ENCODE peak calls at places on chromosomes 12 and 14, in nine cellular contexts. I is A549; E is aorta; Y is SJSA1; R is neural progenitor cell; X is CD8-positive, alpha-beta T cell; J is OCI-LY7; W is astrocyte; A is testis. B is an unnamed sample. For H3K9me3 and H3K4me1, the result is how much of the 10 kb centered on the place peaks cover.

GRCh38 chr12:68565391-68565903 is 45.3 kb upstream of the RAP1B start:
- DNase-seq in I (no peak), E (no peak), Y (no peak), R (no peak), X (no peak), J (no peak), W (peak), A (no peak), B (no peak)

GRCh38 chr12:46919666-46920065 is 93.9 kb upstream of the SLC38A4 start:
- DNase-seq in I (no peak), E (no peak), Y (peak), R (no peak), X (no peak), J (no peak), W (peak), A (no peak), B (no peak)

GRCh38 chr12:102107970-102108369 is 11.9 kb downstream of the NUP37 start:
- DNase-seq in I (no peak), E (no peak), Y (no peak), R (no peak), X (no peak), J (no peak), W (no peak), A (no peak), B (no peak)

GRCh38 chr12:120282229-120282628 is 9.5 kb downstream of the RNU4-2 start:
- DNase-seq in I (no peak), E (no peak), Y (no peak), R (no peak), X (no peak), J (no peak), W (no peak), A (no peak), B (no peak)

GRCh38 chr12:33596061-33596460 is 156.4 kb upstream of the SYT10 start:
- DNase-seq in I (no peak), E (no peak), Y (no peak), R (no peak), X (no peak), J (no peak), W (peak), A (no peak), B (no peak)

GRCh38 chr12:19971396-19971802 is 396.9 kb upstream of the PDE3A start:
- DNase-seq in I (peak), E (no peak), Y (no peak), R (peak), X (no peak), J (no peak), W (peak), A (no peak), B (no peak)

GRCh38 chr12:120010661-120011230 is 21.7 kb downstream of the BICDL1 start:
- DNase-seq in I (no peak), E (no peak), Y (no peak), R (no peak), X (peak), J (no peak), W (no peak), A (no peak), B (no peak)

GRCh38 chr12:79927772-79928474 is 7.0 kb downstream of the PPP1R12A start:
- DNase-seq in I (no peak), E (no peak), Y (no peak), R (no peak), X (peak), J (peak), W (peak), A (no peak), B (no peak)

GRCh38 chr12:12645485-12645884 is 33.8 kb downstream of the CREBL2 start:
- DNase-seq in I (no peak), E (no peak), Y (no peak), R (peak), X (peak), J (peak), W (peak), A (no peak), B (no peak)

GRCh38 chr14:86838363-86838762 is 1154.6 kb downstream of the GALC start:
- DNase-seq in I (no peak), E (no peak), Y (no peak), R (no peak), X (no peak), J (no peak), W (no peak), A (no peak), B (no peak)

GRCh38 chr14:67641902-67642749 is 22.4 kb downstream of the ARG2 start:
- DNase-seq in I (no peak), E (no peak), Y (no peak), R (no peak), X (no peak), J (no peak), W (no peak), A (no peak), B (no peak)

GRCh38 chr12:116659771-116660481 is 77.9 kb downstream of the SPRING1 start:
- DNase-seq in I (no peak), E (no peak), Y (no peak), R (no peak), X (no peak), J (no peak), W (peak), A (no peak), B (no peak)

GRCh38 chr14:77035267-77035666 is 6.8 kb upstream of the IRF2BPL start:
- DNase-seq in I (no peak), E (no peak), Y (no peak), R (no peak), X (no peak), J (no peak), W (no peak), A (no peak), B (no peak)

GRCh38 chr14:58072288-58073071 is 79.5 kb downstream of the ARMH4 start:
- DNase-seq in I (peak), E (no peak), Y (peak), R (peak), X (peak), J (peak), W (peak), A (peak), B (peak)

GRCh38 chr12:3225154-3225795 is 148.1 kb downstream of the TSPAN9 start:
- DNase-seq in I (no peak), E (no peak), Y (peak), R (no peak), X (no peak), J (no peak), W (peak), A (no peak), B (no peak)

GRCh38 chr12:53567961-53568360 is 58.2 kb downstream of the ATF7 start:
- DNase-seq in I (no peak), E (no peak), Y (no peak), R (no peak), X (no peak), J (no peak), W (peak), A (no peak), B (no peak)

GRCh38 chr14:100629098-100629497 is 41.9 kb upstream of the BEGAIN start:
- DNase-seq in I (no peak), E (no peak), Y (no peak), R (no peak), X (no peak), J (no peak), W (no peak), A (no peak), B (no peak)

GRCh38 chr12:21546721-21547120 is 20.6 kb downstream of the SPX start:
- DNase-seq in I (no peak), E (no peak), Y (no peak), R (no peak), X (no peak), J (no peak), W (no peak), A (no peak), B (no peak)

GRCh38 chr12:81245918-81246611 is 168.2 kb downstream of the ACSS3 start:
- DNase-seq in I (no peak), E (no peak), Y (no peak), R (peak), X (no peak), J (no peak), W (no peak), A (no peak), B (no peak)

GRCh38 chr14:37263656-37264236 is 66.0 kb downstream of the MIPOL1 start:
- DNase-seq in I (no peak), E (no peak), Y (no peak), R (no peak), X (no peak), J (no peak), W (no peak), A (no peak), B (no peak)

GRCh38 chr12:103751600-103751999 is 89.4 kb downstream of the NT5DC3 start:
- DNase-seq in I (no peak), E (no peak), Y (no peak), R (no peak), X (no peak), J (no peak), W (no peak), A (no peak), B (no peak)

GRCh38 chr14:57244103-57244502 is 24.6 kb downstream of the EXOC5 start:
- DNase-seq in I (no peak), E (no peak), Y (no peak), R (no peak), X (no peak), J (no peak), W (peak), A (no peak), B (no peak)

GRCh38 chr14:70098257-70098809 is 90.4 kb downstream of the SLC8A3 start:
- DNase-seq in I (no peak), E (no peak), Y (no peak), R (no peak), X (no peak), J (no peak), W (no peak), A (no peak), B (no peak)

GRCh38 chr12:105485321-105485910 is 154.9 kb downstream of the C12orf75 start:
- DNase-seq in I (no peak), E (no peak), Y (peak), R (no peak), X (no peak), J (no peak), W (peak), A (peak), B (no peak)

GRCh38 chr14:71482701-71483100 is 449.5 kb upstream of the RGS6 start:
- DNase-seq in I (no peak), E (no peak), Y (no peak), R (no peak), X (no peak), J (no peak), W (peak), A (no peak), B (no peak)

GRCh38 chr14:70821916-70822705 is 12.8 kb upstream of the MAP3K9 start:
- DNase-seq in I (peak), E (peak), Y (no peak), R (peak), X (peak), J (no peak), W (peak), A (peak), B (no peak)

GRCh38 chr12:14885718-14886201 is at the start of gene MGP:
- DNase-seq in I (no peak), E (peak), Y (no peak), R (no peak), X (no peak), J (no peak), W (peak), A (peak), B (no peak)

GRCh38 chr12:65788912-65789311 is 35.4 kb upstream of the HMGA2 start:
- DNase-seq in I (no peak), E (no peak), Y (peak), R (no peak), X (no peak), J (no peak), W (no peak), A (no peak), B (no peak)

GRCh38 chr14:26526132-26526531 is 71.7 kb downstream of the NOVA1 start:
- DNase-seq in I (no peak), E (no peak), Y (no peak), R (no peak), X (no peak), J (no peak), W (peak), A (no peak), B (no peak)
- H3K27ac ChIP-seq in I (no peak), E (no peak), Y (no peak), R (no peak), X (no peak), J (no peak), W (no peak), A (no peak), B (no peak)

GRCh38 chr14:105911006-105911847 is 384.8 kb downstream of the TMEM121 start:
- DNase-seq in I (no peak), E (peak), Y (no peak), R (no peak), X (no peak), J (no peak), W (no peak), A (no peak), B (no peak)
- H3K9me3 ChIP-seq in I (under half), E (under half), Y (under half), R (under half), X (under half), J (under half), W (under half), A (under half), B (under half)

GRCh38 chr14:91321131-91321530 is 76.6 kb upstream of the GPR68 start:
- DNase-seq in I (no peak), E (no peak), Y (no peak), R (no peak), X (no peak), J (no peak), W (no peak), A (no peak), B (no peak)

GRCh38 chr14:91323671-91324605 is 79.4 kb upstream of the GPR68 start:
- DNase-seq in I (peak), E (peak), Y (no peak), R (peak), X (peak), J (peak), W (peak), A (peak), B (peak)

GRCh38 chr14:91322623-91323022 is 78.1 kb upstream of the GPR68 start:
- DNase-seq in I (no peak), E (no peak), Y (no peak), R (no peak), X (no peak), J (no peak), W (no peak), A (no peak), B (no peak)

GRCh38 chr14:91324606-91324950 is 80.1 kb upstream of the GPR68 start:
- DNase-seq in I (no peak), E (no peak), Y (no peak), R (no peak), X (no peak), J (no peak), W (no peak), A (no peak), B (no peak)

DNA sequence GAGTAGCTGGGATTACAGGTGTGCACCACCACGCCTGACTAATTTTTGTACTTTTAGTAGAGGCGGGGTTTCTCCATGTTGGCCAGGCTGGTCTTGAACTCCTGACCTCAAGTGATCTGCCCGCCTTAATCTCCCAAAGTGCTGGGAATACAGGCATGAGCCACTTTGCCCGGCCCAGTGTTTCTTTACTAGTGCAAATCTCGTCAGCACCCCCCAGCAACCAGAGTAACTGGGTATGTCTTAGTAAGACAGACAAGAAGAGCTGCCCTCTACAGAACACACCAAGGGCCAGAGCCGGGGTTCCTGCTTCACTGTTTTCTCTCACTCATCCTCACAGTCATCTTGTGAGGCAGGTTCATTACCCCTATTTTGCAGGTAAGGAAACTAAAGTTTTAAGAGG is 78.5 kb upstream of the GPR68 start:
- DNase-seq in I (no peak), E (no peak), Y (no peak), R (no peak), X (no peak), J (no peak), W (no peak), A (no peak), B (no peak)
- H3K4me1 ChIP-seq in I (under half), E (under half), Y (under half), R (under half), X (half or more), J (half or more), W (under half), A (under half), B (under half)

GRCh38 chr14:94180655-94181271 is 6.6 kb downstream of the PPP4R4 start:
- DNase-seq in I (peak), E (no peak), Y (no peak), R (peak), X (no peak), J (peak), W (peak), A (no peak), B (no peak)
- H3K27ac ChIP-seq in I (no peak), E (no peak), Y (no peak), R (no peak), X (no peak), J (no peak), W (no peak), A (peak), B (no peak)

GRCh38 chr14:25993830-25994229 is 604.0 kb downstream of the NOVA1 start:
- DNase-seq in I (no peak), E (no peak), Y (no peak), R (no peak), X (no peak), J (no peak), W (no peak), A (no peak), B (no peak)
- H3K9me3 ChIP-seq in I (under half), E (under half), Y (under half), R (under half), X (under half), J (under half), W (under half), A (under half), B (under half)

GRCh38 chr14:74942164-74942563 is 13.2 kb downstream of the PGF start:
- DNase-seq in I (no peak), E (no peak), Y (no peak), R (no peak), X (no peak), J (peak), W (no peak), A (no peak), B (no peak)

GRCh38 chr14:74945261-74945851 is 10.0 kb downstream of the PGF start:
- DNase-seq in I (peak), E (peak), Y (no peak), R (peak), X (no peak), J (peak), W (no peak), A (peak), B (peak)

GRCh38 chr14:74940956-74941565 is 14.3 kb downstream of the PGF start:
- DNase-seq in I (no peak), E (peak), Y (no peak), R (no peak), X (no peak), J (no peak), W (no peak), A (no peak), B (no peak)

GRCh38 chr14:74941676-74942097 is 13.7 kb downstream of the PGF start:
- DNase-seq in I (no peak), E (peak), Y (no peak), R (no peak), X (peak), J (peak), W (peak), A (peak), B (no peak)

DNA sequence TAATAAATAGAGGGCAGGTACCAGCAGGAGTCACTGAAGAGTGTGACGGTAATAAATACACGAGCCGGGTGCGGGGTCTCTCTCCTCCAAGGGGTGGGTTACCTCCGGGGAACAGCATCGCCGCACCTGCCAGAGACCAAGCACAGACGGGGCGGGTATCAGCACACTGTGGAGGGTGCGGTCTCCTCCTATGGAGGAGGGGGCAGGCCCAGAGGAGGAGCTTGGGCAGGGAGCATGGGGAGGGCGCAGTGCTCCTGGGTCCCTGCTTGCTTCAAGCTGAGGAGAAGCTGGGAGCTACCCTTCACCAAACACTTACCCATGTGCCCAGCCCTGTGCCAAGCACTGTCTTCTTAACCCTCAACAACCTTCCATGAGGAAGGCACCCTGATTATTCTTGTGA is 12.8 kb downstream of the PGF start:
- DNase-seq in I (no peak), E (no peak), Y (no peak), R (no peak), X (no peak), J (no peak), W (no peak), A (no peak), B (no peak)
- H3K4me1 ChIP-seq in I (under half), E (under half), Y (under half), R (under half), X (under half), J (half or more), W (under half), A (under half), B (under half)

DNA sequence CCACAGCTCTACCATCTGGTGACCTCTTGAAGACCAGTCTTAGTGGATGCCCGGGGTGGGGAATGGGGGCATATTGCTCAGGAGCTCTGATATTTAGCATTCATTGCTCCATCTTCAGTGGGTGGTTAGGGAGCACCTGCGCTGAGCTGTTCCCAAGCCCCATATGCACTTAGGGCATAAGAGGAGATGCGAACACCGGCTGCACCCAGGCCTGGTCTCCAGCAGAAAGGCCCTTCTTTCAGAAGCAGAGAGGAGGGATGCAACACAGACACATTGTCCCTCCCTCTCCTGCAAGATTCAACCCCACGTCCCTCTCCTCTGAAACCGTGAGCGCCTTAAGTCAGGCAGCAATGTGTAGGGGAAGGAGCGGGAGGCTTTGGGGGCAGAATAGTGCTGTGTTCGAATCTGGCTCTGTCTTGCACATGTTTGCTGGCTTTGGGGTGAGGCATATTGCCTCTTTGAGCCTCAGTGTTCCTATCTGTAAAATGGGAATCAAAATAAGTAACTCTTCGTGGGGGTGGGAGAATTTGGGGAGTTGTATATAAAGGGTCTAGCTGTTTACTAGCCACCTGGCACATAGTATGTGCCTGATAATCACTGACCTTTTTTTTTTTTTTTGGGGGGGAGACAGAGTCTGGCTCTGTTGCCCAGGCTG is 87.7 kb downstream of the FOXN4 start:
- DNase-seq in I (no peak), E (no peak), Y (no peak), R (no peak), X (no peak), J (no peak), W (no peak), A (no peak), B (no peak)
- H3K27ac ChIP-seq in I (no peak), E (no peak), Y (no peak), R (no peak), X (no peak), J (no peak), W (no peak), A (no peak), B (no peak)

DNA sequence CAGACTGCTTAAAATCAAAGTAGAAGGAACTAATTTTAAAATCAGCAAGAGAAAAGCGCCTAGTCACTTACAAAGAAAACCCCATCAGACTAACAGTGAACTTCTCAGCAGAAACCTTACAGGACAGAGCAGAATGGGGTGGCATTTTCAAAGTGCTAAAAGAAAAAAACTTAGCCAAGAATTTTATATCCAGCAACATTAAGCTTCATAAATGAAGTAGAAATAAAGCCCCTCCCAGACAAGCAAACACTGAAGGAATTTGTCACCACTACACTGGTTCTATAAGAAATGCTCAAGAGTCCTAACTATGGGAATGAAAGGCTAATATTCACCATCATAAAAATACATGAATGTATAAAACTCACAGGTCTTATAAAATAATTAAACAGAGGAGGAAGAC is 6.4 kb upstream of the ZNF268 start:
- DNase-seq in I (no peak), E (no peak), Y (no peak), R (no peak), X (no peak), J (no peak), W (no peak), A (no peak), B (no peak)
- H3K9me3 ChIP-seq in I (half or more), E (under half), Y (under half), R (under half), X (under half), J (under half), W (under half), A (under half), B (under half)

GRCh38 chr12:122094261-122094734 is 15.7 kb downstream of the MLXIP start:
- DNase-seq in I (no peak), E (no peak), Y (no peak), R (no peak), X (no peak), J (no peak), W (no peak), A (no peak), B (no peak)
- H3K4me1 ChIP-seq in I (half or more), E (under half), Y (under half), R (under half), X (half or more), J (under half), W (under half), A (half or more), B (under half)

GRCh38 chr12:58095002-58095401 is 153.6 kb downstream of the ATP23 start:
- DNase-seq in I (no peak), E (no peak), Y (no peak), R (no peak), X (no peak), J (peak), W (no peak), A (no peak), B (no peak)

GRCh38 chr12:58099476-58099875 is 158.1 kb downstream of the ATP23 start:
- DNase-seq in I (no peak), E (no peak), Y (no peak), R (no peak), X (no peak), J (no peak), W (no peak), A (no peak), B (no peak)

GRCh38 chr12:58097741-58098140 is 156.4 kb downstream of the ATP23 start:
- DNase-seq in I (no peak), E (no peak), Y (no peak), R (no peak), X (no peak), J (no peak), W (no peak), A (no peak), B (no peak)
- H3K27ac ChIP-seq in I (no peak), E (no peak), Y (no peak), R (no peak), X (no peak), J (no peak), W (no peak), A (no peak), B (no peak)

B was measured in iPS DF 6.9.